ENCODE peak calls at places on chromosomes 4 and X, in five cellular contexts. One of them, this sample, is unnamed.
A peak's percentile ranks its signal among the peaks of the same experiment; 100 is the strongest.

GRCh38 chr4:105637409-105638258 is 70.9 kb downstream of the INTS12 start:
- DNase-seq in colonic mucosa: peak; percentile 70
- DNase-seq in aorta: peak; percentile 85
- DNase-seq in upper lobe of right lung: peak; percentile 67
- DNase-seq in adipocyte: peak; percentile 33
- DNase-seq in this sample: no peak

GRCh38 chrX:43813898-43814297 is 68.4 kb downstream of the MAOB start:
- DNase-seq in colonic mucosa: peak; percentile 25
- DNase-seq in aorta: no peak
- DNase-seq in upper lobe of right lung: no peak
- DNase-seq in adipocyte: no peak
- DNase-seq in this sample: peak; percentile 1

GRCh38 chr4:108978066-108978465 is 215.2 kb upstream of the ETNPPL start:
- DNase-seq in colonic mucosa: no peak
- DNase-seq in aorta: no peak
- DNase-seq in upper lobe of right lung: no peak
- DNase-seq in adipocyte: no peak
- DNase-seq in this sample: no peak

GRCh38 chr4:182219400-182219799 is 23.8 kb upstream of the TENM3 start:
- DNase-seq in colonic mucosa: no peak
- DNase-seq in aorta: no peak
- DNase-seq in upper lobe of right lung: no peak
- DNase-seq in adipocyte: no peak
- DNase-seq in this sample: no peak

GRCh38 chr4:91958651-91959050 is 345.1 kb upstream of the GRID2 start:
- DNase-seq in colonic mucosa: no peak
- DNase-seq in aorta: no peak
- DNase-seq in upper lobe of right lung: no peak
- DNase-seq in adipocyte: peak; percentile 57
- DNase-seq in this sample: peak; percentile 9

GRCh38 chrX:2502668-2503519 is 2.1 kb upstream of the DHRSX start:
- DNase-seq in colonic mucosa: peak; percentile 34
- DNase-seq in aorta: no peak
- DNase-seq in upper lobe of right lung: no peak
- DNase-seq in adipocyte: peak; percentile 47
- DNase-seq in this sample: no peak

GRCh38 chrX:20742106-20742505 is 475.4 kb upstream of the RPS6KA3 start:
- DNase-seq in colonic mucosa: no peak
- DNase-seq in aorta: no peak
- DNase-seq in upper lobe of right lung: no peak
- DNase-seq in adipocyte: no peak
- DNase-seq in this sample: no peak

GRCh38 chrX:154409222-154409871 is at the start of gene DNASE1L1:
- DNase-seq in colonic mucosa: peak; percentile 91
- DNase-seq in aorta: peak; percentile 97
- DNase-seq in upper lobe of right lung: peak; percentile 92
- DNase-seq in adipocyte: peak; percentile 84
- DNase-seq in this sample: peak; percentile 95

GRCh38 chr4:6379787-6380745 is 92.3 kb downstream of the PPP2R2C start:
- DNase-seq in colonic mucosa: no peak
- DNase-seq in aorta: peak; percentile 34
- DNase-seq in upper lobe of right lung: no peak
- DNase-seq in adipocyte: no peak
- DNase-seq in this sample: no peak

GRCh38 chr4:40665844-40666243 is 36.2 kb upstream of the RBM47 start:
- DNase-seq in colonic mucosa: no peak
- DNase-seq in aorta: no peak
- DNase-seq in upper lobe of right lung: no peak
- DNase-seq in adipocyte: no peak
- DNase-seq in this sample: no peak

GRCh38 chr4:135072553-135072952 is 871.0 kb upstream of the PABPC4L start:
- DNase-seq in colonic mucosa: no peak
- DNase-seq in aorta: no peak
- DNase-seq in upper lobe of right lung: no peak
- DNase-seq in adipocyte: no peak
- DNase-seq in this sample: no peak

GRCh38 chr4:3829954-3830773 is 64.0 kb downstream of the ADRA2C start:
- DNase-seq in colonic mucosa: no peak
- DNase-seq in aorta: peak; percentile 29
- DNase-seq in upper lobe of right lung: no peak
- DNase-seq in adipocyte: no peak
- DNase-seq in this sample: no peak

GRCh38 chrX:120790552-120790951 is 85.1 kb downstream of the CT47B1 start:
- DNase-seq in colonic mucosa: no peak
- DNase-seq in aorta: no peak
- DNase-seq in upper lobe of right lung: no peak
- DNase-seq in adipocyte: no peak
- DNase-seq in this sample: no peak

GRCh38 chr4:103499094-103499493 is 220.7 kb downstream of the TACR3 start:
- DNase-seq in colonic mucosa: no peak
- DNase-seq in aorta: no peak
- DNase-seq in upper lobe of right lung: no peak
- DNase-seq in adipocyte: peak; percentile 51
- DNase-seq in this sample: no peak

GRCh38 chr4:105990933-105991332 is 95.7 kb downstream of the NPNT start:
- DNase-seq in colonic mucosa: peak; percentile 45
- DNase-seq in aorta: peak; percentile 88
- DNase-seq in upper lobe of right lung: peak; percentile 78
- DNase-seq in adipocyte: peak; percentile 29
- DNase-seq in this sample: peak; percentile 93

GRCh38 chrX:137565921-137566745 is at the start of gene ZIC3:
- DNase-seq in colonic mucosa: peak; percentile 33
- DNase-seq in aorta: peak; percentile 67
- DNase-seq in upper lobe of right lung: peak; percentile 81
- DNase-seq in adipocyte: peak; percentile 6
- DNase-seq in this sample: peak; percentile 29

GRCh38 chr4:13597604-13598003 is 29.9 kb downstream of the BOD1L1 start:
- DNase-seq in colonic mucosa: no peak
- DNase-seq in aorta: no peak
- DNase-seq in upper lobe of right lung: no peak
- DNase-seq in adipocyte: peak; percentile 39
- DNase-seq in this sample: no peak

GRCh38 chr4:80035336-80035735 is 37.7 kb downstream of the ANTXR2 start:
- DNase-seq in colonic mucosa: peak; percentile 78
- DNase-seq in aorta: no peak
- DNase-seq in upper lobe of right lung: no peak
- DNase-seq in adipocyte: no peak
- DNase-seq in this sample: no peak

GRCh38 chr4:142614621-142615323 is 231.3 kb downstream of the INPP4B start:
- DNase-seq in colonic mucosa: no peak
- DNase-seq in aorta: no peak
- DNase-seq in upper lobe of right lung: no peak
- DNase-seq in adipocyte: peak; percentile 32
- DNase-seq in this sample: no peak

GRCh38 chr4:128582319-128582948 is 227.1 kb upstream of the JADE1 start:
- DNase-seq in colonic mucosa: no peak
- DNase-seq in aorta: no peak
- DNase-seq in upper lobe of right lung: no peak
- DNase-seq in adipocyte: peak; percentile 67
- DNase-seq in this sample: no peak

GRCh38 chr4:121736735-121737351 is 28.1 kb downstream of the SMIM43 start:
- DNase-seq in colonic mucosa: peak; percentile 25
- DNase-seq in aorta: no peak
- DNase-seq in upper lobe of right lung: no peak
- DNase-seq in adipocyte: peak; percentile 90
- DNase-seq in this sample: no peak

GRCh38 chr4:8045909-8046308 is 106.2 kb upstream of the AFAP1 start:
- DNase-seq in colonic mucosa: no peak
- DNase-seq in aorta: no peak
- DNase-seq in upper lobe of right lung: no peak
- DNase-seq in adipocyte: no peak
- DNase-seq in this sample: no peak

GRCh38 chrX:118974088-118974907 is at the start of gene LONRF3:
- DNase-seq in colonic mucosa: peak; percentile 80
- DNase-seq in aorta: peak; percentile 84
- DNase-seq in upper lobe of right lung: peak; percentile 88
- DNase-seq in adipocyte: peak; percentile 40
- DNase-seq in this sample: peak; percentile 40

DNA sequence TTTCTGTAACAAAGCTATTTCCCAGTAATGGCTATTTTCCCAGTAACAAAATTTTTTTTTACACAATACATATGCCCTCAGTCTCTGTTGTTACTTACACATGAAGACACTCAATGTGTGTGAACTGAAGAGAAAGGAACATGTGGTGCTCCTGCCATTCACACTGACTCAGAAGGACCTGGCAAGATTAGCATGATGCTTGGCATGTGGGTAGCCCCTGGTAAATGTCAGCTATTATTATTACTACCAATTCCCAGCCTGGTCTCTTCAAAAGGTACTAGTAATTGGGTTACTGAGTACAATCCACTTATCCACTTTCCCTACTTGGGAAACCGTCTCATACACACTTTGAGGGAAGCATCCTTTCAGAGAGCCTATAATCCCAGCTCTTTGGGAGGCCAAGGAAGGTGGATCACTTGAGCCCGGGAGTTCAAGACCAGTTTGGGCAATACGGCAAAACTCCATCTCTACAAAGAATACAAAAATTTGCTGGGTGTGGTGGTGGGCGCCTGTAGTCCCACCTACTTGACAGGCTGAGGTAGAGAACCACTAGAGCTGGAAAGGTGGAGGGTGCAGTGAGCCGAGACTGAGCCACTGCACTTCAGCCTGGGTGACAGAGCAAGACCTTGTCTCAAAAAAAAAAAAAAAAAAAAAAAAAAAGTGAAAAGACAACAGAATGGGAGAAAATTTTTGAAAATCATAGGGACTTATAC is 14.6 kb downstream of the RBBP7 start:
- DNase-seq in colonic mucosa: no peak
- DNase-seq in aorta: no peak
- DNase-seq in upper lobe of right lung: no peak
- DNase-seq in adipocyte: no peak
- DNase-seq in this sample: no peak
- H3K36me3 ChIP-seq in colonic mucosa: no peaks in the 10 kb centered on the region
- H3K36me3 ChIP-seq in aorta: peaks cover 7% of the 10 kb centered on the region
- H3K36me3 ChIP-seq in upper lobe of right lung: peaks cover 41% of the 10 kb centered on the region
- H3K36me3 ChIP-seq in adipocyte: peaks cover 49% of the 10 kb centered on the region
- H3K36me3 ChIP-seq in this sample: peaks cover 71% of the 10 kb centered on the region

GRCh38 chr4:20591571-20592455 is 108.4 kb upstream of the PACRGL start:
- DNase-seq in colonic mucosa: no peak
- DNase-seq in aorta: no peak
- DNase-seq in upper lobe of right lung: no peak
- DNase-seq in adipocyte: no peak
- DNase-seq in this sample: no peak

GRCh38 chr4:20598626-20599025 is 101.6 kb upstream of the PACRGL start:
- DNase-seq in colonic mucosa: no peak
- DNase-seq in aorta: no peak
- DNase-seq in upper lobe of right lung: no peak
- DNase-seq in adipocyte: no peak
- DNase-seq in this sample: no peak

GRCh38 chr4:20589436-20589835 is 110.8 kb upstream of the PACRGL start:
- DNase-seq in colonic mucosa: peak; percentile 37
- DNase-seq in aorta: no peak
- DNase-seq in upper lobe of right lung: no peak
- DNase-seq in adipocyte: no peak
- DNase-seq in this sample: no peak

GRCh38 chr4:20592666-20593065 is 107.6 kb upstream of the PACRGL start:
- DNase-seq in colonic mucosa: no peak
- DNase-seq in aorta: no peak
- DNase-seq in upper lobe of right lung: no peak
- DNase-seq in adipocyte: peak; percentile 64
- DNase-seq in this sample: no peak
- H3K4me3 ChIP-seq in colonic mucosa: no peak overlapping the region
- H3K4me3 ChIP-seq in aorta: no peak overlapping the region
- H3K4me3 ChIP-seq in upper lobe of right lung: no peak overlapping the region
- H3K4me3 ChIP-seq in adipocyte: peak overlapping the region; percentile 16
- H3K4me3 ChIP-seq in this sample: no peak overlapping the region

DNA sequence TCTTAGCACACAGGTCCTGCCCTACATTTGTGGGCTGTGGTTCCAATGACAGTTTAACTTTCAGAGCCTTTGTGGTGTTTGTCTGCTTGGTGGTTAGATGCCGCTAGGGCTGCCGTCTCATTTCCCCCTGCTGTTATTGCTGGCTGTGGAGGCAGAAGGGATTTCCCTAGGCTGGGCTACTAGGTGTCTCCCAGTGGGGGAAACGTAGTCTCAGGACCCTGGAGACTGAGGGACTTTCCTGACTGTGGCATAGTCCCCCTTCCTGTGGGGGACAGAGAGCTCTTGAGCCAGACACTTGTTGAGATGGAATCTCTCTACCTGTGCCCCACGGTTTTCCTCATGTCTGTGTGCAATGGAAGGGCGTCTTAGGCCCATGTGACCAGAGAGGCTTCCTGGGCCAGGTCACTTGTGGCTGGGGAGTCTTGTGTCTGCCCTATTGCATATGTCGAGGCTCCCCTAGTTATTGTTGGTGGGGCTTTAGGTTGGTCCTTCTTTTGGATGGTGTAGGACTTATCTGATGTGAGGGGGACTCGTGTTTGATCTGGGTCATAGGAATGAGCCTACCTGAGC is 68.2 kb downstream of the ARHGAP10 start:
- DNase-seq in colonic mucosa: no peak
- DNase-seq in aorta: no peak
- DNase-seq in upper lobe of right lung: no peak
- DNase-seq in adipocyte: no peak
- DNase-seq in this sample: no peak
- H3K36me3 ChIP-seq in colonic mucosa: no peaks in the 10 kb centered on the region
- H3K36me3 ChIP-seq in aorta: no peaks in the 10 kb centered on the region
- H3K36me3 ChIP-seq in upper lobe of right lung: no peaks in the 10 kb centered on the region
- H3K36me3 ChIP-seq in adipocyte: no peaks in the 10 kb centered on the region
- H3K36me3 ChIP-seq in this sample: no peaks in the 10 kb centered on the region

GRCh38 chr4:54225671-54226398 is 3.3 kb upstream of the PDGFRA start:
- DNase-seq in colonic mucosa: no peak
- DNase-seq in aorta: no peak
- DNase-seq in upper lobe of right lung: no peak
- DNase-seq in adipocyte: peak; percentile 57
- DNase-seq in this sample: peak; percentile 75
- H3K4me3 ChIP-seq in colonic mucosa: peak overlapping the region; percentile 23
- H3K4me3 ChIP-seq in aorta: peak overlapping the region; percentile 38
- H3K4me3 ChIP-seq in upper lobe of right lung: peak overlapping the region; percentile 49
- H3K4me3 ChIP-seq in adipocyte: peak overlapping the region; percentile 87
- H3K4me3 ChIP-seq in this sample: peak overlapping the region; percentile 65

GRCh38 chrX:103423955-103424640 is 47.8 kb downstream of the BEX3 start:
- DNase-seq in colonic mucosa: no peak
- DNase-seq in aorta: no peak
- DNase-seq in upper lobe of right lung: no peak
- DNase-seq in adipocyte: no peak
- DNase-seq in this sample: no peak
- H3K36me3 ChIP-seq in colonic mucosa: no peaks in the 10 kb centered on the region
- H3K36me3 ChIP-seq in aorta: no peaks in the 10 kb centered on the region
- H3K36me3 ChIP-seq in upper lobe of right lung: no peaks in the 10 kb centered on the region
- H3K36me3 ChIP-seq in adipocyte: no peaks in the 10 kb centered on the region
- H3K36me3 ChIP-seq in this sample: no peaks in the 10 kb centered on the region